ENCODE peak calls at places on chromosomes 1 and 21, in eight cellular contexts. Z, J, V, E, Q, A, M and C are unnamed samples.

GRCh38 chr21:45987121-45987711 is 5.6 kb downstream of the COL6A1 start:
- DNase-seq in Z (no peak), J (no peak), V (peak), E (peak), Q (no peak), A (peak), M (no peak), C (no peak)

GRCh38 chr1:183640193-183640592 is 4.6 kb upstream of the ARPC5 start:
- DNase-seq in Z (no peak), J (no peak), V (no peak), E (no peak), Q (peak), A (no peak), M (no peak), C (no peak)

GRCh38 chr1:204495078-204495753 is 611 bp upstream of the PIK3C2B start:
- DNase-seq in Z (no peak), J (no peak), V (no peak), E (no peak), Q (no peak), A (no peak), M (no peak), C (no peak)

GRCh38 chr1:155006601-155007101 is 4.0 kb downstream of the ZBTB7B start:
- DNase-seq in Z (no peak), J (peak), V (no peak), E (no peak), Q (no peak), A (no peak), M (peak), C (no peak)

GRCh38 chr1:66271904-66272254 is 262.1 kb upstream of the SGIP1 start:
- DNase-seq in Z (no peak), J (peak), V (peak), E (peak), Q (no peak), A (peak), M (peak), C (peak)

GRCh38 chr1:117077267-117077666 is 17.1 kb downstream of the TTF2 start:
- DNase-seq in Z (no peak), J (peak), V (no peak), E (no peak), Q (no peak), A (no peak), M (no peak), C (no peak)

GRCh38 chr21:17900281-17900989 is 81.3 kb upstream of the C21orf91 start:
- DNase-seq in Z (no peak), J (no peak), V (no peak), E (no peak), Q (no peak), A (no peak), M (no peak), C (no peak)

GRCh38 chr1:8017495-8018310 is 8.4 kb downstream of the ERRFI1 start:
- DNase-seq in Z (no peak), J (no peak), V (no peak), E (no peak), Q (peak), A (no peak), M (no peak), C (no peak)

GRCh38 chr21:38784458-38785266 is 21.1 kb upstream of the ETS2 start:
- DNase-seq in Z (no peak), J (no peak), V (no peak), E (no peak), Q (peak), A (no peak), M (no peak), C (no peak)

GRCh38 chr1:233368106-233368783 is 40.7 kb downstream of the MAP3K21 start:
- DNase-seq in Z (no peak), J (peak), V (no peak), E (no peak), Q (no peak), A (no peak), M (no peak), C (no peak)

GRCh38 chr21:44702973-44703730 is 6.2 kb downstream of the KRTAP10-12 start:
- DNase-seq in Z (no peak), J (no peak), V (no peak), E (no peak), Q (peak), A (no peak), M (no peak), C (no peak)

GRCh38 chr1:100299521-100300222 is 33.7 kb downstream of the RTCA start:
- DNase-seq in Z (peak), J (no peak), V (no peak), E (no peak), Q (no peak), A (no peak), M (no peak), C (no peak)

GRCh38 chr1:2300851-2301606 is 72.9 kb downstream of the SKI start:
- DNase-seq in Z (peak), J (no peak), V (no peak), E (peak), Q (no peak), A (no peak), M (peak), C (peak)

GRCh38 chr1:232643227-232643626 is 13.3 kb upstream of the SIPA1L2 start:
- DNase-seq in Z (no peak), J (no peak), V (no peak), E (no peak), Q (no peak), A (no peak), M (no peak), C (no peak)

GRCh38 chr1:207404849-207405525 is 49.1 kb upstream of the CR2 start:
- DNase-seq in Z (no peak), J (peak), V (no peak), E (no peak), Q (peak), A (no peak), M (no peak), C (no peak)

GRCh38 chr21:41817228-41817627 is 50.4 kb upstream of the RIPK4 start:
- DNase-seq in Z (peak), J (peak), V (peak), E (peak), Q (peak), A (peak), M (peak), C (peak)

GRCh38 chr1:55143686-55144085 is 71.5 kb downstream of the USP24 start:
- DNase-seq in Z (no peak), J (peak), V (no peak), E (no peak), Q (peak), A (no peak), M (no peak), C (no peak)

GRCh38 chr1:245118066-245118465 is 36.7 kb upstream of the KIF26B start:
- DNase-seq in Z (no peak), J (no peak), V (no peak), E (no peak), Q (no peak), A (no peak), M (no peak), C (no peak)
- TF ChIP-seq EP300 in Z (no peak), J (no peak), V (no peak), E (no peak), Q (no peak), A (no peak), M (no peak), C (no peak)

DNA sequence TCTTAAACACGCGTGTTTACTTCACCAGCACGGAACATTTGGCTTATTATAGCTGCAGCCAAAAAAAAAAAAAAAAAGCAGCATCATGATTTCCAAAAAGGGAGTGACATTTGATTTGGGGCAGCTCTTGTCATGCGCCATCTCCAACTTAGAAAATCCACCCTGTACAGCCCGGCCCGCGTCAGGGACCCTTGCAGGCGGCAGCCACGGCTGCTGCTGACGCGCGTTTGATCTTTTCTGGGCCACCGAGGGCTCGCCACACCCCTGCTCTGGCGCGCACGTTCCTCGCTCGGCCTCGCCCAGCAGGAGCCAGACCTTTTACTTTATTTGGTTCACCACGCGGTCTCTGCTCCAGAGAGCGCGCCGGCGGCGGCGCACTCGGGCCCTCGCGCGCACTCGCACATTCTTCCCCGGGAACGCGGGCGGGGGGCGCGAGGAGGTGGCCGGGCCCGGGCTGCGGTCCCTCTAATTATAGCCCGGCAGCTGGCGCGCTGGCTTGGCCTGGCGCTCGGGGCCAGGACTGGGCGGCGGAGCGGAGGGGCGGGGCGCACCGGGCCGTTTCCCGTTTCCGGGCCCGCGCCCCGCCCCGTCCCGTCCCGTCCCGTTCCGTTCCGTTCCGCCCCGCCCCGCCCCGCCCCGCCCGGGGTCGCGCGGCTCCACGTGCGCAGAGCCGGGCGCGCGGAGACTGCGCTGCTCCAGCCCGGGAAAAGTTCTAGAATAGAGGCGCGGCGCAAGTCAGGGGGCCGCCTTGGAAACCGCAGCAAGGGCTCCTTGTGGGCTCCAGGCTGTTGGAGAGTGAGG is 10.2 kb downstream of the IRF2BP2 start:
- DNase-seq in Z (peak), J (peak), V (peak), E (peak), Q (peak), A (peak), M (peak), C (peak)
- H3K4me3 ChIP-seq in Z (peak), J (peak), V (peak), E (peak), Q (peak), A (peak), M (peak), C (peak)

GRCh38 chr1:110752941-110753725 is 78.4 kb upstream of the KCNA3 start:
- DNase-seq in Z (no peak), J (no peak), V (no peak), E (no peak), Q (no peak), A (no peak), M (no peak), C (no peak)

GRCh38 chr1:110750446-110751029 is 75.8 kb upstream of the KCNA3 start:
- DNase-seq in Z (no peak), J (no peak), V (no peak), E (no peak), Q (no peak), A (no peak), M (no peak), C (no peak)

DNA sequence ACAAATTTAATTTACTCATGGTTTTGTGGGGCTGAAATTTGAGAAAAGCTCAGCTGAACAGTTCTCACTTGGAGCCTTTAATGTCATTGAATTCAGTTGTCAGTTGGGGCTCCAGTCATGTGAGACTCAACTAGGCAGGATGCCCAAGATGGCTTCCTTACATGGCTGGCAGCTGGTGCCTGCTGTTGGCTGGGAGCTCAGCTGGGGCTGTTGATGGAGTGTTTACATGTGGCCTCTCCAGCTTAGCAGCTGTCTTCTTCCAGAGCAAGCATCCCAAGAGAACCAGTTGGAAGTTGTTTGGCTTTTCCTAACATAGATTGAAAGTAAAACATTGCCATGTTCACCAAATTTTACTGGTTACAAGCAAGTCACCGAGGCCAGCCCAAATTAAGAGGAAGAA is 81.8 kb upstream of the KCNA3 start:
- DNase-seq in Z (no peak), J (no peak), V (no peak), E (no peak), Q (no peak), A (no peak), M (no peak), C (no peak)
- TF ChIP-seq EP300 in Z (no peak), J (no peak), V (no peak), E (no peak), Q (no peak), A (no peak), M (no peak), C (no peak)

DNA sequence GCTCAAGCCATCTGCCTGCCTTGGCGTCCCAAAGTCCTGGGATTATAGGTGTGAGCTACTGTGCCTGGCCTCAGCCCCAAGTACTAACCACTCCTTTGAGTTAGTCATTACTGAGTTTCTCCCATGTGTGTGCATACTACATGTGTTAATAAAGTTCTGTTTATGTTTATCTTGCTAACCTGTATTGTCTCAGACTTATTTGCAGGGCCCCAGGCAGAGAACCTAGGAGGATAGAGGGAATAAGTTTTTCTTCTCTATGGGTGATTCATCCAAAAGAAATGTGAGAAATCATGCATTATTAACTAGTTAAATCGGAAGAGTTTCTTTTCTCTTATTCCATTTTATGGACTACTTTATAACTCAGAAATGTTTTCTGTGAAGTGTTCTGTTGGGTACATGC is 203.9 kb upstream of the CACYBP start:
- DNase-seq in Z (no peak), J (peak), V (no peak), E (no peak), Q (no peak), A (no peak), M (no peak), C (no peak)
- H3K4me3 ChIP-seq in Z (no peak), J (no peak), V (no peak), E (no peak), Q (no peak), A (no peak), M (no peak), C (no peak)

DNA sequence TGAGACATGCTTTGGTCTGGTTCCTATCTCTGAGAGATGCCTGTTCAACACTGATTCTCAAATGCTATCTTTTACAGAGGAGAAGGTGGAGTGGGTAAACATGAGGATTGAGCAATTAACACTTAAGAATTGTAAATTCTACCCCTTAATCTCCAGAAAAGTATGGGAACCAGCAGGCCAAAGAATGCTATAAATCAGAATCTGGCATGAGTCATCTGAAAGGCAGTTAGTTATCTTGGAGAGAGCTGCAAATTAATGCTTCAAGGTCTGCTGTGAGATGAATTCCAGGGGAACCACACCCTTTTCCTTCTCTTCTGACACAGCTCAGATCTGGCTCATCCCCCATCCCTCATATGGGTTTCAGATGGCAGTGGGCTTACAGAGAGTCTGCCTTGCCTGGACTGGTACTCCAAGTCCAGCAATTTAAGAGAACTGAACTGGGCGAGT is 5.2 kb downstream of the S100A10 start:
- DNase-seq in Z (no peak), J (peak), V (no peak), E (no peak), Q (no peak), A (no peak), M (no peak), C (no peak)
- TF ChIP-seq EP300 in Z (no peak), J (peak), V (no peak), E (no peak), Q (no peak), A (no peak), M (no peak), C (no peak)

DNA sequence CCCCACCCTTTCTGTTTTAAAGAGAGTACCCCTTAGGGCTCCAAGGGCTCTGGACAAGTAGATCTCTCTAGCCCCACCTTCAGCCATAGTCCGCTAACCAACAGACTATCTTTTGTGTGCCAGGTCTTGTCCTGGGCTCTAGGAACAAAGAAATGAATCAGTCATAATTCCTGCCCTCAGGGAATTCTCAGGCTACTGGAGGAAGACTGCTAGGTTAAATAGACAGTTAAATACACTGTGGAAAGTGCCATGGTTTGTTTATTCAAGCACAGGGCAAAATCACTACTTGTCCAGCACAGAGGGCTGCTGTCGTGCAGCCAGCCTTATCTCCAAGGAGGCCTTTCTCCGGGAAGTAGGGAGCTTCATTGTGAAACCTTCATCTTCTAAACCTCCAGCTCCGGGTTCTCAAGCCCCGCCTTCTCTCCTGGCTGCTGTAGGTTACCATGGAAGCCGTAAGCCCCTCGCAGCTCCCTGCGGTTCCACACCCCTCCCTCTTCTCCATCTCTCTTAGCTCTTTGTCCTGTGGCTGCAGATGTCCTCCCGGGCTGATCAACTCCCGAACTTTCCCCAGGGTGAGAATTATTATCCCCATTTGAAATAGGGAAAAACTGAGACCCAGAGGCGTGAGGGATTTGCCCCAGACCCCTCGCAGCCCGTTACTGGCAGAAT is 29.8 kb downstream of the SHISAL2A start:
- DNase-seq in Z (no peak), J (peak), V (no peak), E (no peak), Q (peak), A (no peak), M (no peak), C (no peak)
- H3K4me3 ChIP-seq in Z (no peak), J (no peak), V (no peak), E (no peak), Q (peak), A (no peak), M (no peak), C (no peak)

GRCh38 chr1:61341426-61341825 is 259.1 kb downstream of the NFIA start:
- DNase-seq in Z (no peak), J (no peak), V (no peak), E (no peak), Q (no peak), A (no peak), M (no peak), C (no peak)

GRCh38 chr1:61338899-61339298 is 256.5 kb downstream of the NFIA start:
- DNase-seq in Z (no peak), J (no peak), V (no peak), E (no peak), Q (peak), A (no peak), M (no peak), C (no peak)

GRCh38 chr1:61337037-61337436 is 254.7 kb downstream of the NFIA start:
- DNase-seq in Z (no peak), J (peak), V (no peak), E (no peak), Q (peak), A (no peak), M (no peak), C (no peak)

GRCh38 chr1:61337471-61337870 is 255.1 kb downstream of the NFIA start:
- DNase-seq in Z (no peak), J (no peak), V (no peak), E (no peak), Q (no peak), A (no peak), M (no peak), C (no peak)

DNA sequence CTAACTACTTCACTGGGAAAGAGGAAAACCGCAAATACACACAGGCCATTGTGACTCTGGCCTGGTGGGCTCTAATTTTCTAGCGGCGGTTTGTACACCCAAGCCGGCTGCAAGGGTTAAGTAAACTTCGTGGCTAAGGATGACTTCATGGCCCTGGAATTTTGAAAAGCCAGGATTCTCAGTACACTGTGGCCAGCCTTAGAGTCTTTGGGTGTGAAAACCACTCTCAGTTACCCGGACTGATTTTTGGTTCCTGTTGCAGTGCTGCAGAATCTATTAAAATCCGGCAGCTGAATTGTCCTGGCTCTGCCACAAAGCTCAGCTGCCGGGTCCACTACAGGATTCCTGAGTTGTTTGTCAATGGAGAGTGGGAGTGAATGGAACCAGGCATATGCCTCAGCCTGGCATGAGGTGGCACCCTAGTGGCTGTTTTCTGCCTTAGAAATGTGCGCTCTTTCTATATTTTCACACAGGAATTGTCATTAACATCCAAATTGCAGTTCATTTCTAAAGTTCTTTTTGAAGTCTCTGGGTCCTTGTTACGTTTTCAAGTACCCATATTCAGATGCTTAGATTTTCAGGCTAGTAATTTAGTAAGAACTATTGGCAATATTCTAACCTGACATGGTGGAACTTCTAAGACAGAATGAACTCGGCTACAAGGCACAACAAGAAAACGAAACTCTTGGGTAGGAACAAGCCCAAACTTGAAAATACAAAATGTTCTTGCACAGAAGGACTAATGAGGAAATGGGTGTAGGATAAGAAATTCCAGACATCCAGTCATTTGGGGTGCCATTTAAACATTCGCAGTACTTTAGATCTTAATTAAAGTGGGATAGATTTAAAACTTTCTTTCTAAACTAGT is 255.9 kb downstream of the NFIA start:
- DNase-seq in Z (peak), J (peak), V (peak), E (peak), Q (peak), A (peak), M (peak), C (peak)
- TF ChIP-seq EP300 in Z (no peak), J (no peak), V (no peak), E (peak), Q (peak), A (no peak), M (no peak), C (peak)